ENCODE peak calls at places on chromosomes 16 and 17, in five cellular contexts. D is lung, W is body of pancreas, F is tibial artery, Z is PC-9. M is an unnamed sample.

GRCh38 chr16:68370921-68371651 is 60.3 kb downstream of the PRMT7 start:
- DNase-seq in D (no peak), W (no peak), F (no peak), Z (no peak), M (no peak)

GRCh38 chr16:51500306-51500705 is 349.2 kb upstream of the SALL1 start:
- DNase-seq in D (no peak), W (no peak), F (no peak), Z (no peak), M (no peak)

GRCh38 chr16:81378049-81378448 is 63.3 kb downstream of the GAN start:
- DNase-seq in D (no peak), W (no peak), F (no peak), Z (no peak), M (no peak)

GRCh38 chr17:77724876-77725615 is 233.5 kb upstream of the TNRC6C start:
- DNase-seq in D (no peak), W (no peak), F (no peak), Z (no peak), M (no peak)

GRCh38 chr16:68781784-68782183 is 44.7 kb downstream of the CDH1 start:
- DNase-seq in D (no peak), W (no peak), F (no peak), Z (no peak), M (no peak)

GRCh38 chr17:69539781-69540319 is 125.4 kb downstream of the MAP2K6 start:
- DNase-seq in D (no peak), W (no peak), F (no peak), Z (no peak), M (no peak)

GRCh38 chr16:72848759-72849664 is 198.9 kb downstream of the ZFHX3 start:
- DNase-seq in D (peak), W (peak), F (peak), Z (peak), M (peak)

GRCh38 chr16:8370374-8371015 is 219.8 kb downstream of the TMEM114 start:
- DNase-seq in D (no peak), W (peak), F (no peak), Z (no peak), M (no peak)

GRCh38 chr17:39191750-39192510 is 5.5 kb downstream of the CACNB1 start:
- DNase-seq in D (no peak), W (no peak), F (no peak), Z (no peak), M (no peak)

GRCh38 chr16:68907297-68907999 is 64.1 kb downstream of the TANGO6 start:
- DNase-seq in D (no peak), W (no peak), F (no peak), Z (no peak), M (no peak)

GRCh38 chr17:5424909-5425308 is 4.9 kb downstream of the RPAIN start:
- DNase-seq in D (no peak), W (no peak), F (no peak), Z (no peak), M (no peak)

GRCh38 chr17:31392002-31392855 is 754 bp downstream of the RAB11FIP4 start:
- DNase-seq in D (no peak), W (peak), F (no peak), Z (no peak), M (no peak)

GRCh38 chr17:40018211-40019121 is 3.2 kb downstream of the CSF3 start:
- DNase-seq in D (no peak), W (no peak), F (no peak), Z (no peak), M (peak)

GRCh38 chr17:39791296-39791992 is 53.7 kb downstream of the GRB7 start:
- DNase-seq in D (no peak), W (no peak), F (no peak), Z (no peak), M (no peak)

GRCh38 chr16:80317132-80318098 is 223.4 kb upstream of the DYNLRB2 start:
- DNase-seq in D (no peak), W (no peak), F (no peak), Z (no peak), M (no peak)

GRCh38 chr17:66483946-66484345 is 181.5 kb downstream of the PRKCA start:
- DNase-seq in D (no peak), W (no peak), F (no peak), Z (no peak), M (no peak)

GRCh38 chr17:30788918-30789317 is 35.6 kb downstream of the CRLF3 start:
- DNase-seq in D (peak), W (no peak), F (no peak), Z (no peak), M (no peak)

GRCh38 chr16:4987250-4987579 is 29.1 kb downstream of the SEC14L5 start:
- DNase-seq in D (no peak), W (no peak), F (no peak), Z (no peak), M (no peak)
- H3K4me3 ChIP-seq in D (no peak), W (no peak), F (no peak), Z (no peak), M (no peak)

DNA sequence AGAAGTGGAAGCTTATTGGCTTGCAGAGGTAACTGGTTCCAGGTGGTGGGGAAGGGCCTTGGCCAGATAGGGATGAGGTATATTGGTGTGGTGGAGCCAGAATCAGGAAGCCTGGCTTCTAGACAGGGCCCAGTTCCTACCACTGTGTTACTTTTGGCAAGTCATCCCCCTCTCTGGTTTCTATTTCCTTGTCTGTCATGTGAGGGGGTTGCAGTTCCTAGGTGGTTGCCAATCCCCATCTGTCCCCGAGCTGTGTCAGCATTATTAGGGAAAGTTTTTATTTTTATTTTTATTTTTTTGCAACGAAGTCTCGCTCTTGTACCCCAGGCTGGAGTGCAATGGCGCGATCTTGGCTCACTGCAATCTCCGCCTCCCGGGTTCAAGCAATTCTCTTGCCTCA is 3.0 kb downstream of the SMCR8 start:
- DNase-seq in D (no peak), W (no peak), F (no peak), Z (no peak), M (no peak)
- H3K4me3 ChIP-seq in D (no peak), W (no peak), F (peak), Z (peak), M (no peak)

DNA sequence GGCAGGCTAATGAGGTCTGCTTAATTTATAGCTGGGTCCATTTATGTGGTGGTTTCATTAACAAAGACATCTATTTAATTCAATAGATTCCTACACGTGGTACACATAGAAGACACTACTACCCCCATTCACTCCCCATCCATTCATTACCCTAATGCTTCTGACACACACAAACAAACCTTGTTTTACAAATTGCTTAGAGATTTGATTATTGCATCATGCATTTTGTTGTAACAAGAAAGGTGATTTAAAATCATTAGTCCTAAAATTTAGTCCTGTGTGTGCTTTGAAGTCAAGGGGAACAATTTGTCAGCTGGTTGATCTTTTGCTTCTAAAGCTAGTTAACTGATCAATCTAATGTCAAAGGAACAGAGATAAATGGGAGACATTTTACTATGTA is 379.3 kb downstream of the CDH11 start:
- DNase-seq in D (no peak), W (no peak), F (no peak), Z (no peak), M (no peak)
- H3K4me3 ChIP-seq in D (no peak), W (no peak), F (no peak), Z (no peak), M (no peak)

GRCh38 chr16:89706446-89707260 is 5.1 kb upstream of the SPATA2L start:
- DNase-seq in D (no peak), W (no peak), F (no peak), Z (no peak), M (no peak)
- H3K4me3 ChIP-seq in D (no peak), W (no peak), F (no peak), Z (no peak), M (no peak)

GRCh38 chr16:87380403-87380802 is 3.2 kb downstream of the FBXO31 start:
- DNase-seq in D (no peak), W (no peak), F (no peak), Z (no peak), M (no peak)
- H3K4me3 ChIP-seq in D (no peak), W (no peak), F (peak), Z (no peak), M (no peak)

DNA sequence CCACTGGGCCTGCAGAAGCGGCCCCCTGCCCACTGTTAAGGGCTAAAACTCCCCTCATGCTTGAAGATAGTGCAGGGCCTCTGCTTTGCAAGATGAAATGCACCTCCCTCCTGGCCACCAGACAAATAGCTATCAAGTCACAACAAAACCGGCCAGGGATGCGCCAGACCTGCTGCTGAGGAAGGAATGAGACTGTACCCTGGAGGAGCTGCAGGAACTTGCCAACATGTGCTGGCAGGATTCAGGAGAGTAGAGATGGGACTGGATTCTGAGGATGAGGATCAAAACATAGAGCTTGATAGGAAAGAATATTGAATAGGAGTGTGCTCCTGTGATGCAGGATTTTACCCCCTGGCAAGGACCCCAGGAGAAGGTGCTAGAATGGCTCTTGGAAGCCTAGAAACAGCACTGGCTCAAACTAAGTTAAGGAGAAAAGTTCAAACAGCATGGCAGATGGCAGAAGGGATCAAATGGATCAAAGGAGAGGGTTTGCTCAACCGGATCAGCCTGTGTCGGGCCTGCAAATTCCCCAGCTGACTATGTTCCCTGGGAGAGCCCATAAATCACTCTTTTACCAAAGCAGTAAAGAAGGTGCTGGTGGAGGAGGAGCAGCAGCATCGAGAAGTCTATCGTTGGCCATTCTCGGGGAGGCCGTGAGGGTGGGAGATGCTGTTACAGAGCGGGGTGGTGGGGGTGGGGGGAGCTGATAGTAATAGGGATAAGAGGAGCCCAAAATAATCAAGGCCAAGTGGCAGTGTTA is 27.2 kb upstream of the XYLT2 start:
- DNase-seq in D (no peak), W (no peak), F (no peak), Z (no peak), M (no peak)
- H3K4me3 ChIP-seq in D (no peak), W (no peak), F (no peak), Z (no peak), M (no peak)

GRCh38 chr17:42673885-42674754 is 2.7 kb downstream of the PLEKHH3 start:
- DNase-seq in D (peak), W (peak), F (peak), Z (no peak), M (peak)

GRCh38 chr17:42675984-42676423 is 790 bp downstream of the PLEKHH3 start:
- DNase-seq in D (no peak), W (peak), F (peak), Z (peak), M (peak)

GRCh38 chr17:42673266-42673884 is 3.4 kb downstream of the PLEKHH3 start:
- DNase-seq in D (no peak), W (peak), F (no peak), Z (no peak), M (no peak)

GRCh38 chr17:42675348-42675983 is 1.3 kb downstream of the PLEKHH3 start:
- DNase-seq in D (no peak), W (peak), F (no peak), Z (no peak), M (no peak)

GRCh38 chr17:42674755-42675347 is 1.9 kb downstream of the PLEKHH3 start:
- DNase-seq in D (no peak), W (peak), F (no peak), Z (no peak), M (no peak)
- H3K4me3 ChIP-seq in D (peak), W (peak), F (peak), Z (peak), M (peak)

DNA sequence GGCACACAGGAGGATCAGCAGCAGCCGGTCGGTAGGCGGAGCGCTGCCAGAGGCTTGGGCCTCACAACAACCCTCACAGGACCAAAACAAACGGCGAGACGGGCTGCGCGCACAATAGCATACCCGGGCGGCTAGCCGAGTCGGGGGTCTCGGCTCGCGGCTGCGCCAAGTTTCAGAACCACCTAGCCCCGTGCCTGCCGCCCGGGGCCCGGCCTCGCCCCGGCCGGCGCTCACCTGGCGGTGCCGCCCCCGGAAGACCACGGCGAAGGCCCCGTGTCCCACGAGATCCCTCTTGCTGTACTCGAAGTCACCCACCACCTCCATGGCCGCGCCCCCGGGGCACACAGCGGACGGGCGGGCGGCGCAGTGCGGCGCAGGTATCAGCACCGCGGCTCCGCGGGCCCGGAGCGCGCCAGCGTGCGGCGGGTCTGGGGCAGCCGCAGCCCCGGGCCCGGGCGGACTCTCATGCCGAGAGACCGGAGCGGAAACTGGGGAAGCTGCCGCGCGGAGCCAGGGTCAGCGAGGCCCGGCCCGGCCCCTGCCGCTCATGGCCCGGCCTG is 562 bp downstream of the ULK2 start:
- DNase-seq in D (no peak), W (peak), F (peak), Z (peak), M (peak)
- H3K4me3 ChIP-seq in D (peak), W (peak), F (peak), Z (peak), M (peak)

M was measured in uterus.